ENCODE peak calls at places on chromosomes 6 and 20, in five cellular contexts. P, C, E, T and Z are unnamed samples.

GRCh38 chr20:41552295-41553068 is 65.7 kb downstream of the CHD6 start:
- DNase-seq in P (no peak), C (no peak), E (no peak), T (no peak), Z (no peak)

GRCh38 chr6:11202513-11203305 is 29.8 kb downstream of the NEDD9 start:
- DNase-seq in P (peak), C (no peak), E (peak), T (no peak), Z (no peak)

GRCh38 chr6:157151989-157152388 is 171.3 kb downstream of the TMEM242 start:
- DNase-seq in P (peak), C (no peak), E (no peak), T (no peak), Z (no peak)

GRCh38 chr6:23016701-23017100 is 447.3 kb downstream of the HDGFL1 start:
- DNase-seq in P (no peak), C (no peak), E (no peak), T (no peak), Z (no peak)

GRCh38 chr6:21180155-21180554 is 413.4 kb upstream of the SOX4 start:
- DNase-seq in P (no peak), C (no peak), E (no peak), T (no peak), Z (no peak)

GRCh38 chr6:13331516-13332348 is 3.4 kb upstream of the TBC1D7 start:
- DNase-seq in P (peak), C (no peak), E (no peak), T (no peak), Z (no peak)

GRCh38 chr6:71410164-71410566 is 121.6 kb downstream of the OGFRL1 start:
- DNase-seq in P (peak), C (no peak), E (no peak), T (no peak), Z (no peak)

GRCh38 chr20:44692932-44693476 is 22.2 kb upstream of the CCN5 start:
- DNase-seq in P (peak), C (no peak), E (no peak), T (peak), Z (no peak)

GRCh38 chr20:41733151-41733550 is 115.0 kb upstream of the CHD6 start:
- DNase-seq in P (no peak), C (no peak), E (no peak), T (no peak), Z (no peak)

GRCh38 chr6:157461000-157461915 is 80.3 kb downstream of the ZDHHC14 start:
- DNase-seq in P (peak), C (no peak), E (peak), T (no peak), Z (no peak)

GRCh38 chr6:169963581-169964297 is 212.3 kb downstream of the ERMARD start:
- DNase-seq in P (no peak), C (no peak), E (no peak), T (peak), Z (no peak)

GRCh38 chr20:30816182-30816645 is 441.2 kb upstream of the DEFB115 start:
- DNase-seq in P (no peak), C (no peak), E (no peak), T (no peak), Z (no peak)

GRCh38 chr6:163459536-163459935 is 45.0 kb downstream of the QKI start:
- DNase-seq in P (peak), C (no peak), E (no peak), T (no peak), Z (no peak)

GRCh38 chr6:136647363-136647763 is 97.1 kb upstream of the MAP7 start:
- DNase-seq in P (peak), C (no peak), E (no peak), T (no peak), Z (peak)

GRCh38 chr6:137351890-137352289 is 132.7 kb upstream of the IFNGR1 start:
- DNase-seq in P (peak), C (peak), E (no peak), T (no peak), Z (no peak)

GRCh38 chr6:78845567-78845966 is 21.8 kb upstream of the IRAK1BP1 start:
- DNase-seq in P (no peak), C (no peak), E (no peak), T (no peak), Z (no peak)

GRCh38 chr6:135331002-135331401 is 149.9 kb downstream of the MYB start:
- DNase-seq in P (peak), C (no peak), E (no peak), T (no peak), Z (no peak)

GRCh38 chr6:15366879-15367278 is 121.0 kb downstream of the JARID2 start:
- DNase-seq in P (no peak), C (no peak), E (no peak), T (no peak), Z (no peak)

GRCh38 chr20:54212871-54213270 is 5.0 kb downstream of the PFDN4 start:
- DNase-seq in P (no peak), C (no peak), E (no peak), T (no peak), Z (no peak)

GRCh38 chr6:168508903-168509302 is 67.9 kb downstream of the SMOC2 start:
- DNase-seq in P (no peak), C (no peak), E (no peak), T (no peak), Z (no peak)

GRCh38 chr20:4329232-4329631 is 313.9 kb upstream of the RNF24 start:
- DNase-seq in P (no peak), C (no peak), E (no peak), T (no peak), Z (no peak)

GRCh38 chr20:62051166-62051900 is 14.3 kb downstream of the TAF4 start:
- DNase-seq in P (no peak), C (no peak), E (no peak), T (no peak), Z (no peak)

GRCh38 chr20:11581271-11581670 is 336.4 kb upstream of the BTBD3 start:
- DNase-seq in P (no peak), C (peak), E (peak), T (no peak), Z (no peak)

GRCh38 chr6:99192561-99192960 is 156.9 kb downstream of the FAXC start:
- DNase-seq in P (no peak), C (no peak), E (no peak), T (no peak), Z (no peak)

GRCh38 chr6:4294636-4295035 is 159.3 kb upstream of the ECI2 start:
- DNase-seq in P (no peak), C (no peak), E (no peak), T (no peak), Z (no peak)

GRCh38 chr6:9504191-9504590 is 910.7 kb downstream of the TFAP2A start:
- DNase-seq in P (no peak), C (no peak), E (no peak), T (no peak), Z (no peak)

GRCh38 chr6:129599467-129599866 is 110.5 kb downstream of the ARHGAP18 start:
- DNase-seq in P (no peak), C (no peak), E (no peak), T (no peak), Z (no peak)

GRCh38 chr20:60903325-60903958 is 348.6 kb upstream of the CDH4 start:
- DNase-seq in P (no peak), C (no peak), E (no peak), T (no peak), Z (no peak)

GRCh38 chr6:88651400-88651799 is 312.0 kb downstream of the RNGTT start:
- DNase-seq in P (no peak), C (no peak), E (no peak), T (no peak), Z (no peak)

GRCh38 chr6:88653936-88654335 is 309.5 kb downstream of the RNGTT start:
- DNase-seq in P (peak), C (no peak), E (no peak), T (no peak), Z (no peak)

GRCh38 chr6:88650029-88650619 is 313.3 kb downstream of the RNGTT start:
- DNase-seq in P (peak), C (no peak), E (no peak), T (no peak), Z (peak)

GRCh38 chr6:88655586-88655985 is 307.8 kb downstream of the RNGTT start:
- DNase-seq in P (no peak), C (no peak), E (no peak), T (no peak), Z (no peak)

GRCh38 chr6:88650979-88651378 is 312.4 kb downstream of the RNGTT start:
- DNase-seq in P (no peak), C (no peak), E (no peak), T (no peak), Z (no peak)
- TF ChIP-seq CTCF in P (no peak), C (no peak), E (no peak), T (no peak), Z (no peak)

GRCh38 chr6:113860165-113860955 is 3.2 kb downstream of the MARCKS start:
- DNase-seq in P (peak), C (no peak), E (peak), T (peak), Z (no peak)
- H3K4me3 ChIP-seq in P (peak), C (no peak), E (peak), T (peak), Z (peak)

DNA sequence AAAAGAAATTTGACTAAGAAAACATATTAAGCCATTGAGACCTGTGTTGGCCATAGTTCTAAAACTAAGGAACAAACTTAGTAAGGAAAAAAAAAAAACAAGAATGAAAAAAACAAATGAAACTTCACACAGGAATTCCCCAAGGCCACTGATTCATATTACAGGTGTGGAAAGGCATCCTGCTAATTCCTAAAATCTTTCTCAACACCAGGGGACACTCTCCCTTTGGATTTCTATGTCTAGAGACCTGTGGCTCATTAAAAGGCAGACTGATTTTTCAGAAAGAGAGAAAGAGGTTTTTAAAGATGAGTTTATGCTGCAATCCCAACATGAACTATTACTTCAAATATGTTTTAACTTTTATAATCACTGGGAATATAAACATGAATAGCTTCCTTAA is at the start of gene OR12D1:
- DNase-seq in P (no peak), C (no peak), E (peak), T (no peak), Z (no peak)
- TF ChIP-seq CTCF in P (no peak), C (no peak), E (peak), T (no peak), Z (no peak)

DNA sequence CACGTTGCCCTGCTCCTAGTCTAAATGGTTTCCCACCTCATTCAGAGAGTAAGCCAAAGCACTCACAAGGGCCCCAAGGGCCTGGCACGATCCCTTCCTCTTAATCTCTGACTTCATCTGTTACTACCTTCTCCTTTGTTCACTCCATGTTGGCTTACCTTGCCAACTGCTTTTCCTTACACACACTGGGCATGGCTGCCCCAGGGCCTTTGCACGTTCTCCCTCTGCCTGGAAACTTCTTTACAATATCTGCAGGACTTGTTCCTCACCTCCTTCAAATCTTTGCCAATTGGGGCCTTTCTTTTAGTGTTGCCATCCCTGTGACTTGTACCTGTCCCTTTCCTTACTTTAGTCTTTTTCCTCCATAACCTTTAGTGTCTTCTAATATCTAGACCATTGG is 73.9 kb downstream of the PLCB4 start:
- DNase-seq in P (no peak), C (no peak), E (no peak), T (no peak), Z (no peak)
- H3K4me3 ChIP-seq in P (no peak), C (no peak), E (no peak), T (no peak), Z (no peak)

GRCh38 chr6:42084889-42085288 is 34.6 kb downstream of the TAF8 start:
- DNase-seq in P (peak), C (no peak), E (no peak), T (no peak), Z (no peak)

GRCh38 chr6:42088101-42088591 is 37.8 kb downstream of the TAF8 start:
- DNase-seq in P (peak), C (no peak), E (no peak), T (no peak), Z (no peak)

GRCh38 chr6:42086665-42087050 is 36.3 kb downstream of the TAF8 start:
- DNase-seq in P (no peak), C (no peak), E (no peak), T (no peak), Z (no peak)

GRCh38 chr6:42083530-42083929 is 33.2 kb downstream of the TAF8 start:
- DNase-seq in P (no peak), C (no peak), E (no peak), T (no peak), Z (no peak)

DNA sequence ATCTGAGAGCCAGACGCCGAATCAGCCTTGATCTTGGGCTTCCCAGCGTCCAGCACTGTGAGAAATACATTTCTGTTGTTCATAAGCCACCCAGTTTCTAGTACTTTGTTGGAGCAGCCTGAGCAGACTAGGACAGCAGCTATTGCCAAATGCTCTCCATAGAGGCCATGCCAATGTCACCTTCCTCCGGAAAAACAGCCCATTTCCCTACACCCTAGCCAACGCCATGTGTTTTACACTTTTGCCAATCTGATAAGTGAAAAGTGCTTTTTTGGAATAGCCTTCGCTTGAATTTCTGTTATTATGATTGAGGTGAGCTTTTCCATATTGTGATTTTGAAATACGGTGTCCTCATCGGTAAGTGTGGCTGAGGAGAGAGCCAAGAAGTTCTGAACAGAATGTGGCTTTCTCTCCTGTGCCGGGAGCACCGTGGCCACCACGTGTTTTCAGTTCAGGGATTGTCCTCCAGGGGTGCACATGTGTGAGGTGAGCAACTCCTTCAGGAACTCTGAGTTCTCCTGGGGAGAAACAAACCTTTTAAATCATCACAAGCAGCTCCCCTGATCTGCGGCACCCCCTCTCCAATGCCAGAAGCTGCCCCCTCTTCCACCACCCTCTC is 35.8 kb downstream of the TAF8 start:
- DNase-seq in P (no peak), C (no peak), E (no peak), T (peak), Z (no peak)
- TF ChIP-seq CTCF in P (peak), C (peak), E (peak), T (peak), Z (peak)

GRCh38 chr6:80338201-80338836 is 231.8 kb downstream of the BCKDHB start:
- DNase-seq in P (peak), C (peak), E (peak), T (no peak), Z (no peak)

GRCh38 chr6:80336906-80337305 is 230.4 kb downstream of the BCKDHB start:
- DNase-seq in P (no peak), C (no peak), E (no peak), T (no peak), Z (no peak)

GRCh38 chr6:80332013-80332412 is 225.5 kb downstream of the BCKDHB start:
- DNase-seq in P (no peak), C (no peak), E (no peak), T (no peak), Z (no peak)

GRCh38 chr6:80333342-80333741 is 226.9 kb downstream of the BCKDHB start:
- DNase-seq in P (no peak), C (no peak), E (no peak), T (no peak), Z (no peak)

DNA sequence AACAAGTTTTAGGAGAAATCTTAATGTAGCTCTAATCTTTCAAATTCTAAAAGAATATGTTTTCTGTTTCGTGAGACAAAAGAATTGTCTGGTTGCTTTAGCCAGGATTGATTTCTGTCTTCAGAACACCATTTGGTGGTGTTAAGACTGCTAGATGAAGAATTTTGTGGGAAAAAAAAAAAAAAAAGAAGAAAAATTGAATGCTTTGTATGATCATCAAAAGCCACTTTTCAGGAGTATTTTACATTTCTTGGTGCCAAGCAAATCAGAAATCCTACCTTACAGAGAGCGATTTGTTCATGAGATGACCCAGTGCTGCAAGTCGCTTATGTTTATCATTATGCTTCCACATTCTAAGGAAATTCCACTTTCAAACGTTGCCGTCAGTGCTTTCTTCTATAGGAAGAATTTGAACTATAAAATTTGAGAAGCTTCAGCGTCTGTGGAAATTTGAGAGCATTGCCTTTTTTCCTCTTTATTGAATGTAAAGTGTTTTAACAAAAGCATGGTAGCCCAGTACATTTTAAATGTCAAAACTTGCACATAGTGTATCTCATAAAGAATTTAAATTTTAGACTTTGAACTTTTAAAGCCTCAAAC is 228.7 kb downstream of the BCKDHB start:
- DNase-seq in P (peak), C (no peak), E (no peak), T (no peak), Z (no peak)
- H3K4me3 ChIP-seq in P (peak), C (no peak), E (no peak), T (no peak), Z (peak)

GRCh38 chr6:82331031-82331773 is 32.4 kb upstream of the TPBG start:
- DNase-seq in P (peak), C (no peak), E (peak), T (no peak), Z (peak)
- TF ChIP-seq CTCF in P (peak), C (no peak), E (no peak), T (no peak), Z (peak)

DNA sequence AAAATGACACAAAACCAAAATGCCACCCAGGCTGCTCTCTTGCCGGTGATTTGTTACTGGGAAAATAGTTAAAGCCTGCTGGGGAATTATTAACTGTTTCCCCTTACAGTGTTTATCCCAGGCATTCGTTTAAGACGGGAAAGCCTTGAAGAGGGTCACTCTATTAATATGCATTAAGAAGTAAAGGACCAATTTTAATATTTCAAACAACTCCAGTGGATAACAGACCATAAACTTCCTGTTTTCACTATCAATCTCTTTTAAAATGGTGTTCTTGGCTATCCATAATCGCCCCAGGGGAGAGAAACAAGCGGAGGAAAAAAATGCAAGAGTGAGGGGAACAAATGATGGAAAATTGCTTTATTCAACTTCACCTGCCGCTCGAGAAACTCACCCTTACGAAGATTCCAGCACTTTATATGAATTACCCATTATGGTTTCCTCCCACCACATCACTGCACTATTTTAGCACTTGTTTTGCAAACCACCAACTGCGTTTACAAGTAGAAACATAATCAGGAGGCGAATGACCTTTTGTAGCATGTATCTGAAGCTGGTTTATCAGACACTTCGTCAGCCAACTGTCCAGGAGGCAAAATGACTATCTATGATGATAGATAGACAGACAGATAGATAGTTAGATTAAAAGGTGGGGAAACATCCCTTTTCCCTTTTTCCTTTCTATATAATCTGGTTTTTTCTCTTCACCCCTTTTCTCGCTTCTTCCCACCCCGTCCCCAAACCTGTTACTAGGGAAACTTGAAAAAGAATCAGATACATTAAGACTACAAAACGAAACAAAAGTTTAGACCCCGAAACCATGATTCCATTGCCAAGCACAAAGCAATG is 1.2 kb upstream of the ADGRB3 start:
- DNase-seq in P (no peak), C (no peak), E (no peak), T (no peak), Z (no peak)
- H3K4me3 ChIP-seq in P (peak), C (no peak), E (peak), T (peak), Z (no peak)

GRCh38 chr20:37755665-37756064 is 61.8 kb downstream of the CTNNBL1 start:
- DNase-seq in P (no peak), C (no peak), E (peak), T (no peak), Z (peak)
- TF ChIP-seq CTCF in P (no peak), C (no peak), E (peak), T (no peak), Z (no peak)

GRCh38 chr6:150004783-150005717 is 20.3 kb downstream of the RAET1L start:
- DNase-seq in P (peak), C (peak), E (peak), T (peak), Z (peak)

GRCh38 chr6:150006961-150007464 is 18.3 kb downstream of the RAET1L start:
- DNase-seq in P (peak), C (no peak), E (peak), T (no peak), Z (no peak)

GRCh38 chr6:150002710-150003109 is 22.6 kb downstream of the RAET1L start:
- DNase-seq in P (no peak), C (no peak), E (no peak), T (no peak), Z (no peak)

GRCh38 chr6:150005761-150006651 is 19.3 kb downstream of the RAET1L start:
- DNase-seq in P (no peak), C (no peak), E (no peak), T (no peak), Z (no peak)

GRCh38 chr6:150004101-150004782 is 21.1 kb downstream of the RAET1L start:
- DNase-seq in P (no peak), C (no peak), E (no peak), T (no peak), Z (no peak)
- H3K4me3 ChIP-seq in P (peak), C (peak), E (peak), T (peak), Z (peak)